ENCODE peak calls at places on chromosome X, in five cellular contexts. A, C, D, J and Q are unnamed samples. For H3K27me3, the result is how much of the 10 kb centered on the place peaks cover.

GRCh38 chrX:29851971-29852605 is 363.3 kb upstream of the MAGEB2 start:
- DNase-seq in A (no peak), C (no peak), D (no peak), J (no peak), Q (no peak)

GRCh38 chrX:107629533-107629909 is 1.2 kb downstream of the PRPS1 start:
- DNase-seq in A (no peak), C (no peak), D (no peak), J (no peak), Q (peak)

GRCh38 chrX:120401301-120401700 is 39.4 kb downstream of the ATP1B4 start:
- DNase-seq in A (no peak), C (no peak), D (no peak), J (no peak), Q (no peak)

GRCh38 chrX:49846004-49846403 is 16.9 kb downstream of the PAGE4 start:
- DNase-seq in A (no peak), C (no peak), D (no peak), J (no peak), Q (no peak)

GRCh38 chrX:129833153-129834004 is 10.3 kb downstream of the ZDHHC9 start:
- DNase-seq in A (no peak), C (no peak), D (peak), J (no peak), Q (peak)

GRCh38 chrX:108097380-108097779 is 5.8 kb downstream of the ATG4A start:
- DNase-seq in A (no peak), C (no peak), D (no peak), J (no peak), Q (no peak)

GRCh38 chrX:137428777-137429564 is 137.0 kb upstream of the ZIC3 start:
- DNase-seq in A (no peak), C (no peak), D (no peak), J (no peak), Q (no peak)

GRCh38 chrX:120751683-120752082 is 121.8 kb upstream of the C1GALT1C1 start:
- DNase-seq in A (no peak), C (no peak), D (no peak), J (no peak), Q (no peak)

GRCh38 chrX:72100824-72101351 is 30.8 kb downstream of the RTL5 start:
- DNase-seq in A (peak), C (no peak), D (no peak), J (peak), Q (no peak)

GRCh38 chrX:4622768-4623167 is 909.3 kb upstream of the PRKX start:
- DNase-seq in A (no peak), C (no peak), D (no peak), J (no peak), Q (no peak)

GRCh38 chrX:31266172-31267076 is 194.6 kb upstream of the FTHL17 start:
- DNase-seq in A (peak), C (no peak), D (peak), J (no peak), Q (peak)

GRCh38 chrX:80181079-80181478 is 166.5 kb downstream of the TBX22 start:
- DNase-seq in A (no peak), C (no peak), D (no peak), J (no peak), Q (no peak)
- H3K27me3 ChIP-seq in A (under half), C (under half), D (under half), J (under half), Q (under half)

GRCh38 chrX:11100281-11101035 is 10.7 kb upstream of the HCCS start:
- DNase-seq in A (peak), C (no peak), D (no peak), J (no peak), Q (peak)
- H3K27me3 ChIP-seq in A (under half), C (under half), D (under half), J (under half), Q (under half)

GRCh38 chrX:17372052-17372451 is 2.9 kb upstream of the NHS start:
- DNase-seq in A (peak), C (no peak), D (no peak), J (no peak), Q (no peak)
- H3K27me3 ChIP-seq in A (under half), C (under half), D (under half), J (under half), Q (under half)

DNA sequence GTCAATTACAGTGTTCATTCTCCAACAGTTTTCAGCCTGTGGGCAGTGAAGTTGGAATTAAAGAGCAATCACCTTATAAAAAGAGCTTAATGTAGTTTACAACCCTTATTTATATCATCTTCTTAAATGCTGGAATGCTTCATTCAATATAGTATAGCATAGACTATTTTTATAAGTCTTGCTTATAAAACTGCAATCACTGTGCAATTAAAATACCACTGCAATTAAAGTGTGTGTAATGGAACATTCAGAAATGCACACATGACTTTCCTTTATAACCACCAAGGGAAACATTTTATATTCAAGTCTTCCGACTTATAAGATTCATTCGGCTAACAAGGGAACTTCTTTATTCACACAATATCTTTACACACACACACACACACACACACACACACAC is 16.4 kb upstream of the DCAF8L1 start:
- DNase-seq in A (no peak), C (no peak), D (no peak), J (no peak), Q (no peak)
- H3K27me3 ChIP-seq in A (under half), C (under half), D (under half), J (under half), Q (under half)

GRCh38 chrX:11365426-11365825 is 72.2 kb downstream of the AMELX start:
- DNase-seq in A (no peak), C (no peak), D (no peak), J (no peak), Q (no peak)

GRCh38 chrX:11364835-11365234 is 71.6 kb downstream of the AMELX start:
- DNase-seq in A (no peak), C (no peak), D (no peak), J (no peak), Q (no peak)

GRCh38 chrX:11363069-11363594 is 69.9 kb downstream of the AMELX start:
- DNase-seq in A (no peak), C (no peak), D (no peak), J (no peak), Q (no peak)

GRCh38 chrX:11367609-11368430 is 74.6 kb downstream of the AMELX start:
- DNase-seq in A (no peak), C (no peak), D (no peak), J (no peak), Q (no peak)

DNA sequence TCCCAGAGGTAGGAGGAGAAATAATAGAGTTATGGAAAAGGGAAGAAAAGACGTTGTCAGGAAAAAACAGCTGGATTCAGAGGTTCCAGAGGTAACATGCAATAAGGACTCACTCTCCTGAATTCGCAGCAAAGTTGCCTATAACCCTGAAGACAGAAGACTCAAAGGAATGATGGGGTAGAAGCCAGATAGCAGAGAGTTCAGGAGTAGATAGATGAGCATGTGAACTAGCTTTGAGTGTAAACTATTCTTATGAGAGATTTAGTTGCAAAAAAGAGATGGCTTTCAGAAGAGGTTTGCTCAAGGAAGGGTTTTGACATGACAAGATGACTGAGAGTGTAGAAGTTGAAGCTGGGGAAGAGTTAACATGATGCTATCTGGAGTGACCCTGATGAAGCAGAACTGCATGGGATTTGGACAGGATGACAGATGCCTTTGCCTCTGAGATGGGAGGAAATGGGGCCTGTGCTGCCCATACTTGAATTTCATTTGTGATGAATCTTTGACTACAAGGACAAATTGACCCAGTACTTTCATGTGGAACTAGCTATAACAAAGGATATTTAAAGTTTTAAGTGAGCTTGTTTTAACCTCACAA is 73.9 kb downstream of the AMELX start:
- DNase-seq in A (no peak), C (no peak), D (no peak), J (no peak), Q (no peak)
- H3K27me3 ChIP-seq in A (under half), C (under half), D (under half), J (under half), Q (under half)

DNA sequence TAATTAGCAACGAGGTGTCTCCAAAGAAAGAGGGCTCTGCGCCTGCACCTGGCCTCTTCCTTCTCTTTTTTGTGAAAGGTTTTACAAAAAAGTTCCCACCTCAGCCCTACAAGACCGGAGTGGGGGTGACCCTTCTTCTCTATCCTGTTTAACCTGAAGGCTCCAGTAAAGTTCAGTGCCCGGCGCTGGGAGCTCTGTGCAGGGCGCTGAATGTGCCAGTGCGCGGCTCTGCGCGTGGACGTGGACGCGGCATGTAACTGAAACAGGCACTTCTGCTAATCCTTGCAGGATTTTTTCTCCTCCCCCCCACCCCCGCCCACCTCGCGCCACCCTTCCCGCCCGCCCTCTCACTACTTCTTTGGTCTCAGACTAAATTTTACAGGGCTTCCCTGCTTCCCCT is 2.4 kb downstream of the GPR50 start:
- DNase-seq in A (no peak), C (no peak), D (no peak), J (no peak), Q (no peak)
- H3K27me3 ChIP-seq in A (half or more), C (under half), D (half or more), J (under half), Q (under half)